ENCODE peak calls at places on chromosome 2, in ten cellular contexts. One of them, this sample, is unnamed.

GRCh38 chr2:9982248-9982647 is 30.8 kb downstream of the GRHL1 start:
- DNase-seq in stimulated activated effector memory CD8-positive, alpha-beta T cell treated with anti-CD3 and anti-CD28 coated beads, Interleukin-12 subunit alpha, Interleukin-12 subunit beta, amount 100 ng/mL, for 72 hours: no peak
- DNase-seq in GDM1: no peak
- DNase-seq in AML-193: no peak
- DNase-seq in CD4-positive, CD25-positive, alpha-beta regulatory T cell: no peak
- DNase-seq in stimulated activated CD4-positive, alpha-beta T cell treated with anti-CD3 and anti-CD28 coated beads, Interleukin-2, amount 100 ng/mL, for 48 hours: no peak
- DNase-seq in T-helper 9 cell: no peak
- DNase-seq in GM23338: no peak
- DNase-seq in activated CD8-positive, alpha-beta memory T cell treated with anti-CD3 and anti-CD28 coated beads for 48 hours: no peak
- DNase-seq in T-helper 22 cell: no peak
- DNase-seq in this sample: no peak

GRCh38 chr2:60552096-60552850 is 1.2 kb downstream of the BCL11A start:
- DNase-seq in GDM1: no peak
- DNase-seq in T-helper 9 cell: no peak
- DNase-seq in activated CD8-positive, alpha-beta memory T cell treated with anti-CD3 and anti-CD28 coated beads for 48 hours: no peak
- DNase-seq in T-helper 22 cell: no peak
- DNase-seq in stimulated activated CD4-positive, alpha-beta T cell treated with anti-CD3 and anti-CD28 coated beads, Interleukin-2, amount 100 ng/mL, for 48 hours: no peak
- DNase-seq in GM23338: peak
- DNase-seq in AML-193: no peak
- DNase-seq in CD4-positive, CD25-positive, alpha-beta regulatory T cell: no peak
- DNase-seq in stimulated activated effector memory CD8-positive, alpha-beta T cell treated with anti-CD3 and anti-CD28 coated beads, Interleukin-12 subunit alpha, Interleukin-12 subunit beta, amount 100 ng/mL, for 72 hours: no peak
- DNase-seq in this sample: peak

GRCh38 chr2:50346586-50347351 is 685.2 kb downstream of the NRXN1 start:
- DNase-seq in stimulated activated effector memory CD8-positive, alpha-beta T cell treated with anti-CD3 and anti-CD28 coated beads, Interleukin-12 subunit alpha, Interleukin-12 subunit beta, amount 100 ng/mL, for 72 hours: no peak
- DNase-seq in stimulated activated CD4-positive, alpha-beta T cell treated with anti-CD3 and anti-CD28 coated beads, Interleukin-2, amount 100 ng/mL, for 48 hours: no peak
- DNase-seq in T-helper 22 cell: no peak
- DNase-seq in GDM1: no peak
- DNase-seq in T-helper 9 cell: no peak
- DNase-seq in activated CD8-positive, alpha-beta memory T cell treated with anti-CD3 and anti-CD28 coated beads for 48 hours: no peak
- DNase-seq in AML-193: no peak
- DNase-seq in CD4-positive, CD25-positive, alpha-beta regulatory T cell: no peak
- DNase-seq in GM23338: peak
- DNase-seq in this sample: no peak

GRCh38 chr2:113179446-113180045 is 5.8 kb downstream of the PSD4 start:
- DNase-seq in stimulated activated CD4-positive, alpha-beta T cell treated with anti-CD3 and anti-CD28 coated beads, Interleukin-2, amount 100 ng/mL, for 48 hours: no peak
- DNase-seq in CD4-positive, CD25-positive, alpha-beta regulatory T cell: no peak
- DNase-seq in GDM1: no peak
- DNase-seq in activated CD8-positive, alpha-beta memory T cell treated with anti-CD3 and anti-CD28 coated beads for 48 hours: no peak
- DNase-seq in AML-193: no peak
- DNase-seq in T-helper 22 cell: no peak
- DNase-seq in stimulated activated effector memory CD8-positive, alpha-beta T cell treated with anti-CD3 and anti-CD28 coated beads, Interleukin-12 subunit alpha, Interleukin-12 subunit beta, amount 100 ng/mL, for 72 hours: no peak
- DNase-seq in GM23338: no peak
- DNase-seq in T-helper 9 cell: no peak
- DNase-seq in this sample: no peak

GRCh38 chr2:134590679-134591078 is 128.1 kb downstream of the TMEM163 start:
- DNase-seq in T-helper 22 cell: no peak
- DNase-seq in GDM1: no peak
- DNase-seq in stimulated activated effector memory CD8-positive, alpha-beta T cell treated with anti-CD3 and anti-CD28 coated beads, Interleukin-12 subunit alpha, Interleukin-12 subunit beta, amount 100 ng/mL, for 72 hours: no peak
- DNase-seq in activated CD8-positive, alpha-beta memory T cell treated with anti-CD3 and anti-CD28 coated beads for 48 hours: no peak
- DNase-seq in T-helper 9 cell: no peak
- DNase-seq in AML-193: no peak
- DNase-seq in stimulated activated CD4-positive, alpha-beta T cell treated with anti-CD3 and anti-CD28 coated beads, Interleukin-2, amount 100 ng/mL, for 48 hours: no peak
- DNase-seq in GM23338: no peak
- DNase-seq in CD4-positive, CD25-positive, alpha-beta regulatory T cell: no peak
- DNase-seq in this sample: no peak

GRCh38 chr2:139034064-139034463 is 253.9 kb upstream of the NXPH2 start:
- DNase-seq in stimulated activated effector memory CD8-positive, alpha-beta T cell treated with anti-CD3 and anti-CD28 coated beads, Interleukin-12 subunit alpha, Interleukin-12 subunit beta, amount 100 ng/mL, for 72 hours: no peak
- DNase-seq in CD4-positive, CD25-positive, alpha-beta regulatory T cell: no peak
- DNase-seq in stimulated activated CD4-positive, alpha-beta T cell treated with anti-CD3 and anti-CD28 coated beads, Interleukin-2, amount 100 ng/mL, for 48 hours: no peak
- DNase-seq in T-helper 22 cell: no peak
- DNase-seq in GM23338: no peak
- DNase-seq in activated CD8-positive, alpha-beta memory T cell treated with anti-CD3 and anti-CD28 coated beads for 48 hours: no peak
- DNase-seq in AML-193: no peak
- DNase-seq in GDM1: no peak
- DNase-seq in T-helper 9 cell: no peak
- DNase-seq in this sample: no peak

GRCh38 chr2:113178891-113179290 is 5.1 kb downstream of the PSD4 start:
- DNase-seq in activated CD8-positive, alpha-beta memory T cell treated with anti-CD3 and anti-CD28 coated beads for 48 hours: no peak
- DNase-seq in GM23338: no peak
- DNase-seq in T-helper 22 cell: peak
- DNase-seq in AML-193: no peak
- DNase-seq in stimulated activated CD4-positive, alpha-beta T cell treated with anti-CD3 and anti-CD28 coated beads, Interleukin-2, amount 100 ng/mL, for 48 hours: no peak
- DNase-seq in GDM1: no peak
- DNase-seq in CD4-positive, CD25-positive, alpha-beta regulatory T cell: peak
- DNase-seq in stimulated activated effector memory CD8-positive, alpha-beta T cell treated with anti-CD3 and anti-CD28 coated beads, Interleukin-12 subunit alpha, Interleukin-12 subunit beta, amount 100 ng/mL, for 72 hours: no peak
- DNase-seq in T-helper 9 cell: peak
- DNase-seq in this sample: peak

GRCh38 chr2:122843503-122843902 is 1088.1 kb downstream of the TSN start:
- DNase-seq in CD4-positive, CD25-positive, alpha-beta regulatory T cell: no peak
- DNase-seq in stimulated activated CD4-positive, alpha-beta T cell treated with anti-CD3 and anti-CD28 coated beads, Interleukin-2, amount 100 ng/mL, for 48 hours: no peak
- DNase-seq in activated CD8-positive, alpha-beta memory T cell treated with anti-CD3 and anti-CD28 coated beads for 48 hours: no peak
- DNase-seq in AML-193: no peak
- DNase-seq in T-helper 22 cell: no peak
- DNase-seq in T-helper 9 cell: no peak
- DNase-seq in GM23338: no peak
- DNase-seq in GDM1: no peak
- DNase-seq in stimulated activated effector memory CD8-positive, alpha-beta T cell treated with anti-CD3 and anti-CD28 coated beads, Interleukin-12 subunit alpha, Interleukin-12 subunit beta, amount 100 ng/mL, for 72 hours: no peak
- DNase-seq in this sample: no peak

GRCh38 chr2:239574054-239574433 is 173.2 kb upstream of the HDAC4 start:
- DNase-seq in stimulated activated effector memory CD8-positive, alpha-beta T cell treated with anti-CD3 and anti-CD28 coated beads, Interleukin-12 subunit alpha, Interleukin-12 subunit beta, amount 100 ng/mL, for 72 hours: no peak
- DNase-seq in CD4-positive, CD25-positive, alpha-beta regulatory T cell: no peak
- DNase-seq in T-helper 22 cell: no peak
- DNase-seq in GM23338: no peak
- DNase-seq in stimulated activated CD4-positive, alpha-beta T cell treated with anti-CD3 and anti-CD28 coated beads, Interleukin-2, amount 100 ng/mL, for 48 hours: no peak
- DNase-seq in GDM1: no peak
- DNase-seq in activated CD8-positive, alpha-beta memory T cell treated with anti-CD3 and anti-CD28 coated beads for 48 hours: no peak
- DNase-seq in AML-193: no peak
- DNase-seq in T-helper 9 cell: no peak
- DNase-seq in this sample: no peak

GRCh38 chr2:200509227-200509607 is 651 bp downstream of the KCTD18 start:
- DNase-seq in stimulated activated CD4-positive, alpha-beta T cell treated with anti-CD3 and anti-CD28 coated beads, Interleukin-2, amount 100 ng/mL, for 48 hours: no peak
- DNase-seq in T-helper 22 cell: no peak
- DNase-seq in AML-193: no peak
- DNase-seq in GDM1: no peak
- DNase-seq in GM23338: peak
- DNase-seq in activated CD8-positive, alpha-beta memory T cell treated with anti-CD3 and anti-CD28 coated beads for 48 hours: no peak
- DNase-seq in T-helper 9 cell: no peak
- DNase-seq in stimulated activated effector memory CD8-positive, alpha-beta T cell treated with anti-CD3 and anti-CD28 coated beads, Interleukin-12 subunit alpha, Interleukin-12 subunit beta, amount 100 ng/mL, for 72 hours: no peak
- DNase-seq in CD4-positive, CD25-positive, alpha-beta regulatory T cell: peak
- DNase-seq in this sample: no peak

GRCh38 chr2:215751200-215751910 is 262.0 kb downstream of the MREG start:
- DNase-seq in GM23338: no peak
- DNase-seq in GDM1: no peak
- DNase-seq in T-helper 9 cell: no peak
- DNase-seq in stimulated activated effector memory CD8-positive, alpha-beta T cell treated with anti-CD3 and anti-CD28 coated beads, Interleukin-12 subunit alpha, Interleukin-12 subunit beta, amount 100 ng/mL, for 72 hours: no peak
- DNase-seq in stimulated activated CD4-positive, alpha-beta T cell treated with anti-CD3 and anti-CD28 coated beads, Interleukin-2, amount 100 ng/mL, for 48 hours: no peak
- DNase-seq in activated CD8-positive, alpha-beta memory T cell treated with anti-CD3 and anti-CD28 coated beads for 48 hours: no peak
- DNase-seq in T-helper 22 cell: no peak
- DNase-seq in CD4-positive, CD25-positive, alpha-beta regulatory T cell: no peak
- DNase-seq in AML-193: no peak
- DNase-seq in this sample: no peak

GRCh38 chr2:28782423-28782822 is 28.2 kb upstream of the SPDYA start:
- DNase-seq in CD4-positive, CD25-positive, alpha-beta regulatory T cell: no peak
- DNase-seq in T-helper 22 cell: no peak
- DNase-seq in stimulated activated CD4-positive, alpha-beta T cell treated with anti-CD3 and anti-CD28 coated beads, Interleukin-2, amount 100 ng/mL, for 48 hours: no peak
- DNase-seq in GM23338: no peak
- DNase-seq in T-helper 9 cell: no peak
- DNase-seq in stimulated activated effector memory CD8-positive, alpha-beta T cell treated with anti-CD3 and anti-CD28 coated beads, Interleukin-12 subunit alpha, Interleukin-12 subunit beta, amount 100 ng/mL, for 72 hours: no peak
- DNase-seq in GDM1: no peak
- DNase-seq in activated CD8-positive, alpha-beta memory T cell treated with anti-CD3 and anti-CD28 coated beads for 48 hours: no peak
- DNase-seq in AML-193: no peak
- DNase-seq in this sample: no peak

GRCh38 chr2:202530038-202530437 is 104.7 kb upstream of the FAM117B start:
- DNase-seq in GM23338: no peak
- DNase-seq in GDM1: no peak
- DNase-seq in AML-193: no peak
- DNase-seq in stimulated activated effector memory CD8-positive, alpha-beta T cell treated with anti-CD3 and anti-CD28 coated beads, Interleukin-12 subunit alpha, Interleukin-12 subunit beta, amount 100 ng/mL, for 72 hours: no peak
- DNase-seq in activated CD8-positive, alpha-beta memory T cell treated with anti-CD3 and anti-CD28 coated beads for 48 hours: no peak
- DNase-seq in stimulated activated CD4-positive, alpha-beta T cell treated with anti-CD3 and anti-CD28 coated beads, Interleukin-2, amount 100 ng/mL, for 48 hours: no peak
- DNase-seq in CD4-positive, CD25-positive, alpha-beta regulatory T cell: peak
- DNase-seq in T-helper 9 cell: no peak
- DNase-seq in T-helper 22 cell: no peak
- DNase-seq in this sample: no peak

GRCh38 chr2:173773076-173773475 is 192.1 kb downstream of the SP3 start:
- DNase-seq in AML-193: no peak
- DNase-seq in stimulated activated CD4-positive, alpha-beta T cell treated with anti-CD3 and anti-CD28 coated beads, Interleukin-2, amount 100 ng/mL, for 48 hours: no peak
- DNase-seq in GDM1: no peak
- DNase-seq in GM23338: no peak
- DNase-seq in activated CD8-positive, alpha-beta memory T cell treated with anti-CD3 and anti-CD28 coated beads for 48 hours: no peak
- DNase-seq in T-helper 22 cell: no peak
- DNase-seq in T-helper 9 cell: no peak
- DNase-seq in stimulated activated effector memory CD8-positive, alpha-beta T cell treated with anti-CD3 and anti-CD28 coated beads, Interleukin-12 subunit alpha, Interleukin-12 subunit beta, amount 100 ng/mL, for 72 hours: no peak
- DNase-seq in CD4-positive, CD25-positive, alpha-beta regulatory T cell: no peak
- DNase-seq in this sample: no peak

GRCh38 chr2:240556553-240557100 is 1.2 kb downstream of the ANKMY1 start:
- DNase-seq in T-helper 9 cell: peak
- DNase-seq in GDM1: no peak
- DNase-seq in stimulated activated effector memory CD8-positive, alpha-beta T cell treated with anti-CD3 and anti-CD28 coated beads, Interleukin-12 subunit alpha, Interleukin-12 subunit beta, amount 100 ng/mL, for 72 hours: no peak
- DNase-seq in AML-193: peak
- DNase-seq in activated CD8-positive, alpha-beta memory T cell treated with anti-CD3 and anti-CD28 coated beads for 48 hours: peak
- DNase-seq in T-helper 22 cell: peak
- DNase-seq in GM23338: peak
- DNase-seq in stimulated activated CD4-positive, alpha-beta T cell treated with anti-CD3 and anti-CD28 coated beads, Interleukin-2, amount 100 ng/mL, for 48 hours: peak
- DNase-seq in CD4-positive, CD25-positive, alpha-beta regulatory T cell: peak
- DNase-seq in this sample: peak

GRCh38 chr2:10538224-10538894 is 90.2 kb upstream of the ODC1 start:
- DNase-seq in GM23338: no peak
- DNase-seq in T-helper 9 cell: no peak
- DNase-seq in stimulated activated CD4-positive, alpha-beta T cell treated with anti-CD3 and anti-CD28 coated beads, Interleukin-2, amount 100 ng/mL, for 48 hours: no peak
- DNase-seq in activated CD8-positive, alpha-beta memory T cell treated with anti-CD3 and anti-CD28 coated beads for 48 hours: no peak
- DNase-seq in T-helper 22 cell: no peak
- DNase-seq in GDM1: no peak
- DNase-seq in CD4-positive, CD25-positive, alpha-beta regulatory T cell: no peak
- DNase-seq in stimulated activated effector memory CD8-positive, alpha-beta T cell treated with anti-CD3 and anti-CD28 coated beads, Interleukin-12 subunit alpha, Interleukin-12 subunit beta, amount 100 ng/mL, for 72 hours: no peak
- DNase-seq in AML-193: no peak
- DNase-seq in this sample: no peak